ENCODE peak calls at places on chromosomes 16 and 17, in four cellular contexts. T is neuronal stem cell, B is trophoblast cell, E is H9. K is an unnamed sample.

GRCh38 chr16:54030451-54030850 is 256.1 kb downstream of the IRX3 start:
- DNase-seq in B (no peak), T (no peak), E (no peak), K (no peak)

GRCh38 chr16:60413969-60414368 is 1622.3 kb downstream of the CDH8 start:
- DNase-seq in E (no peak), T (peak; percentile 8), B (no peak), K (no peak)

GRCh38 chr17:46035112-46035818 is 36.2 kb downstream of the STH start:
- DNase-seq in T (no peak), E (no peak), B (peak; percentile 59), K (peak; percentile 78)

GRCh38 chr17:69696645-69697044 is 282.1 kb downstream of the MAP2K6 start:
- DNase-seq in T (no peak), E (no peak), B (no peak), K (no peak)

GRCh38 chr16:1481906-1482835 is 6.6 kb downstream of the PTX4 start:
- DNase-seq in B (peak; percentile 57), E (no peak), T (no peak), K (no peak)

GRCh38 chr16:4928227-4928626 is 8.7 kb downstream of the PPL start:
- DNase-seq in B (no peak), T (no peak), E (no peak), K (no peak)

GRCh38 chr16:88338896-88339295 is 43.9 kb upstream of the ZNF469 start:
- DNase-seq in E (no peak), T (no peak), B (no peak), K (no peak)

GRCh38 chr16:48901712-48902374 is 291.9 kb upstream of the N4BP1 start:
- DNase-seq in E (peak; percentile 24), B (no peak), T (no peak), K (peak; percentile 39)

GRCh38 chr16:19481291-19481690 is 40.6 kb downstream of the GDE1 start:
- DNase-seq in B (no peak), T (no peak), E (no peak), K (no peak)

GRCh38 chr17:49762148-49762941 is 1.6 kb downstream of the FAM117A start:
- DNase-seq in B (peak; percentile 52), E (no peak), T (no peak), K (no peak)

GRCh38 chr16:12757546-12757945 is 46.1 kb downstream of the CPPED1 start:
- DNase-seq in T (no peak), B (no peak), E (no peak), K (no peak)

GRCh38 chr16:19284207-19284606 is 1.3 kb upstream of the CLEC19A start:
- DNase-seq in B (no peak), T (no peak), E (no peak), K (no peak)

GRCh38 chr17:66578781-66579489 is 256.0 kb upstream of the CACNG5 start:
- DNase-seq in B (no peak), E (peak; percentile 41), T (no peak), K (peak; percentile 27)
- H2BK120ac ChIP-seq in B (no peak overlapping the region), E (no peak overlapping the region), T (no peak overlapping the region), K (no peak overlapping the region)

DNA sequence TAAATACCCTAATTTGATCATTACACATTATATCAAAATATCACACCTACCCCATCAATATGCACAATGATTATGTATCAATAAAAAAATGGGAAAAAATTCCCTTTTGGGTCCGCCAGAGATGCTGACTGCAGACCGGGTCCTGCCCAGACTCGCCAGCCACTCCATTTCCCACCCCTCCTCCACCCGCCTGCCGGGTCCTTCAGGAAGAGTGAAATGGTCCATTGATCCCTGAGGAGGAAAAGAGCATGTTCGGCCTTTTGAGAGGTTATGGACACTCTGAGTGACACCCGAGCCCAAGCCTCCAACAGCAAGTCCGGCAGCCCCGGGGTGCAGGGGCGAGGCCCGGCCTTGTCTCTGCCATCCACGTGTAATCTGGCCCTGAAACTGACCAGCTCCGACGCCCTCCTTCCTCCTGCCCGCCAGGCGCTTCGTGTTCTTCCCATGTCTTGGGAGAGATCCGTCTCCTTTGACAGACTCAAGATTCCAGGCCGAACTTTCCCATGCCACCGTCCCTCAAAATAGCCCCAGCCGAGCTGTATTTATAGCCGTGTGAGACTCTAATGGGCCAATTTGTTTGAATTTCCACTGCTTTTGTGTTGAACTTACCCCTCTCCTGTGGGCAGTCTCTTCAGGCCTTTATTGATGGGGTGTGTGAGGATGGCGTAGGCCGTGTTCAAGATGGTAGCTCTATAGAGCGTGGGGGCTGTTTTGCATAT is 124.1 kb upstream of the ZFHX3 start:
- DNase-seq in E (peak; percentile 41), B (no peak), T (no peak), K (no peak)
- H2BK120ac ChIP-seq in E (no peak overlapping the region), B (peak overlapping the region; percentile 43), T (peak overlapping the region; percentile 8), K (no peak overlapping the region)

DNA sequence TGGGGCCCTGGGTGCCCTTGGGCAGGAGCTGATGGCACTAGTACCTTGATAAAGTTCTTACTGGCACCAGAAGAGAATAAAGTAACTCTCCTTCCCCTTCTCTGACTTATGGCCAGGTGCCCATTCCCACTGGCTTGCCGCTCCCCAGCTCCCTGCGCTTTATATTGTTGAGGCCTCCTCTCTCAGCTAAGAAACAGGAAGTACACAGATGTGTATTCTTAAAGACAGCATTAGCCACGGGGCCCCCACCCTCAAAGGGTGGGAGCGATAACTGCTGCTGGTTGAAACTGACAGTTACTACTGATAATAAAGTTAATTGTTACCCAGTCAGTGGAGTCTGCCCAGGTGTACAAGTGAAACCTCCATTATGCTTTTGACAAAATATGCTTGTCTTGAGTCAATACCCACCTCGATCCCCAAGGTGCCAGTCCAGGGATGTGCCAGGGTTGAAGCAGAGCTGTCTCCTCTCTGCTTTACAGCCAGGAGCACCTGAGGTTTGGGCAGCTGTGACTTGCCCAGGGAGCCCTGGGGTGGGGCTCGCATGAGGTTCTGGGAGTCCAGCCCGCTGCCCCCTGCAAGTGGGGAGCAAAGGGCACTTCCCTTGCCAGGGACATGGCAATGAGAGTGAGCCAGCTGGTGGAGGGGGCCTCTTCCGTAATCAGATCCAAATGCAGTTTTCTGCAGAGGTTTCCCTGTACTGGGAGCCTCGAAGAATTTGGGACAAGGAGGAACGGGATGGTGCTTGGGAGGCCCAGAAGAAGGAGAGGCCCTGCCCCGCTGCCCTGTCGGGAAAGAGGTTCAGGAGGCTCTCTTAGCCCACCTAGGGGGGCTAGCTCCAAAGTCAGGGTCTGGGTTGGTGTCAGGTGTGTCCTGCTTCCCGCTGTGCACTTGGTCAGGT is 5.4 kb upstream of the CLDN9 start:
- DNase-seq in E (peak; percentile 75), T (no peak), B (no peak), K (peak; percentile 47)
- H2BK120ac ChIP-seq in E (no peak overlapping the region), T (no peak overlapping the region), B (peak overlapping the region; percentile 87), K (peak overlapping the region; percentile 64)

GRCh38 chr17:39651908-39652634 is 13.1 kb upstream of the TCAP start:
- DNase-seq in T (no peak), B (no peak), E (no peak), K (no peak)
- H2BK120ac ChIP-seq in T (peak overlapping the region; percentile 63), B (no peak overlapping the region), E (no peak overlapping the region), K (no peak overlapping the region)

GRCh38 chr16:87108941-87109340 is 208.3 kb downstream of the C16orf95 start:
- DNase-seq in B (no peak), E (no peak), T (no peak), K (no peak)
- H2BK120ac ChIP-seq in B (no peak overlapping the region), E (no peak overlapping the region), T (no peak overlapping the region), K (no peak overlapping the region)

K was measured in mesendoderm.